ENCODE peak calls at places on chromosomes 6 and 20, in seven cellular contexts. W is heart right ventricle; C is bronchial epithelial cell; R is A549; E is uterus; I is AG09309; P is CD8-positive, alpha-beta T cell. O is an unnamed sample.
A peak's percentile ranks its signal among the peaks of the same experiment; 100 is the strongest.

GRCh38 chr20:25281541-25281991 is 33.7 kb downstream of the PYGB start:
- DNase-seq in I (no peak), W (no peak), C (no peak), R (no peak), P (no peak), E (peak; percentile 10), O (no peak)

GRCh38 chr6:42021847-42022754 is 28.2 kb upstream of the TAF8 start:
- DNase-seq in P (peak; percentile 94), E (no peak), W (no peak), R (no peak), I (no peak), C (no peak), O (no peak)

GRCh38 chr6:157216570-157216969 is 106.7 kb downstream of the TMEM242 start:
- DNase-seq in C (no peak), W (no peak), P (no peak), R (no peak), E (no peak), I (no peak), O (no peak)

GRCh38 chr20:9103955-9104354 is 35.1 kb downstream of the PLCB4 start:
- DNase-seq in C (peak; percentile 77), P (no peak), W (no peak), R (peak; percentile 42), E (no peak), I (no peak), O (no peak)

GRCh38 chr6:108170607-108171290 is 4.9 kb downstream of the NR2E1 start:
- DNase-seq in P (no peak), E (no peak), W (no peak), R (no peak), I (no peak), C (no peak), O (no peak)

GRCh38 chr6:121285041-121285440 is 49.2 kb downstream of the TBC1D32 start:
- DNase-seq in W (no peak), I (peak; percentile 58), C (peak; percentile 14), E (no peak), P (no peak), R (peak; percentile 2), O (no peak)

GRCh38 chr6:127967708-127968107 is 66.8 kb upstream of the THEMIS start:
- DNase-seq in P (peak; percentile 34), R (no peak), W (no peak), I (no peak), E (no peak), C (no peak), O (no peak)

GRCh38 chr20:14449323-14449722 is 111.9 kb upstream of the FLRT3 start:
- DNase-seq in P (no peak), W (no peak), R (no peak), C (peak; percentile 95), I (no peak), E (no peak), O (no peak)

GRCh38 chr6:158322724-158323560 is 10.7 kb downstream of the TULP4 start:
- DNase-seq in P (no peak), I (peak; percentile 37), C (peak; percentile 97), R (peak; percentile 25), W (no peak), E (no peak), O (no peak)

DNA sequence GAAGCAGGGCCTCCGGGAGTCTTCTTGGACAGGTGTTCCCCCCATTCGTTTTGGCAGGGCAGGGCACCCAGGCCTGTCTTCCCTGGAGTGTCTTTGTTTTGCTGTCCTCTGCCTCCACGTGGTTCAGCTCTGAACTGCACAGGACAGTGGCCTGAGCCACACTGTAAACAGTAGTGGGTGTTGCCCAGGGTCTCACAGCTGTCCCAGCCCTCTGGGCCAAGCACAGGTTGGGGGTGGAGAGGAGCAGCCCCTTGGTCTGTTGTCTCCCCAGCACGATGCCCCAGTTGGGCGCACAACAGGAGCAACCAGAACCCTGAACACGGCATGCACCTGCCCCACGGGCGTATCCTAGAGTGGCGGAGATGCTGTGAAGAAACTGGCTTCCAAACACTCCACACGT is 14.4 kb downstream of the CCDC167 start:
- DNase-seq in W (no peak), P (no peak), I (no peak), C (no peak), E (no peak), R (peak; percentile 19), O (no peak)
- TF ChIP-seq CTCF in W (no peak), P (no peak), I (peak; percentile 14), C (peak; percentile 40), E (no peak), R (no peak), O (no peak)

GRCh38 chr6:85672623-85673022 is 29.9 kb upstream of the SYNCRIP start:
- DNase-seq in E (no peak), W (no peak), R (no peak), C (no peak), I (no peak), P (no peak), O (no peak)

GRCh38 chr6:85673198-85674139 is 30.8 kb upstream of the SYNCRIP start:
- DNase-seq in I (no peak), P (no peak), R (no peak), W (no peak), C (no peak), E (no peak), O (no peak)

GRCh38 chr6:85675030-85675819 is 32.5 kb upstream of the SYNCRIP start:
- DNase-seq in P (no peak), E (no peak), I (no peak), W (no peak), C (peak; percentile 84), R (peak; percentile 47), O (no peak)

GRCh38 chr6:85676086-85676729 is 33.5 kb upstream of the SYNCRIP start:
- DNase-seq in R (no peak), W (no peak), P (no peak), C (peak; percentile 29), I (no peak), E (no peak), O (no peak)

DNA sequence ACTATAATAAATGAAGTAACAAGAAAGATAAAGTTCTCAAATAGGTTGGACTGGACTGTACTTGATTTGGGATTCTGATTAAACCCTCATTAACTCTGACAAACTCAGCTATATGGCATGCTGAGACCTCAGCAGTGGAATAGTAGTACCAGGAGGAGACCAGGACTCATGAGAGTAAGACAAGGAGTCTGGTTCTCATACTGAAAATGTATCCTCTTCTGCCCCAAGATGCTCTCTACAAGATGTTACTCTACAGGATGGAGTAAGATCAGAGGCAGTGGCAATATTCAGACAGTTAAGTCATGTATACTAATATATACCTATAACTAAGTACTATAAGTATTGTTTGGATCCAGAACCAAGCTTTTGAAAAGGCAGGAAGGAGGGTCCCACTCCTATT is 31.9 kb upstream of the SYNCRIP start:
- DNase-seq in C (no peak), I (no peak), E (no peak), R (no peak), W (no peak), P (no peak), O (no peak)
- H3K4me3 ChIP-seq in C (no peak overlapping the region), I (no peak overlapping the region), E (no peak overlapping the region), R (no peak overlapping the region), W (no peak overlapping the region), P (no peak overlapping the region), O (no peak overlapping the region)

DNA sequence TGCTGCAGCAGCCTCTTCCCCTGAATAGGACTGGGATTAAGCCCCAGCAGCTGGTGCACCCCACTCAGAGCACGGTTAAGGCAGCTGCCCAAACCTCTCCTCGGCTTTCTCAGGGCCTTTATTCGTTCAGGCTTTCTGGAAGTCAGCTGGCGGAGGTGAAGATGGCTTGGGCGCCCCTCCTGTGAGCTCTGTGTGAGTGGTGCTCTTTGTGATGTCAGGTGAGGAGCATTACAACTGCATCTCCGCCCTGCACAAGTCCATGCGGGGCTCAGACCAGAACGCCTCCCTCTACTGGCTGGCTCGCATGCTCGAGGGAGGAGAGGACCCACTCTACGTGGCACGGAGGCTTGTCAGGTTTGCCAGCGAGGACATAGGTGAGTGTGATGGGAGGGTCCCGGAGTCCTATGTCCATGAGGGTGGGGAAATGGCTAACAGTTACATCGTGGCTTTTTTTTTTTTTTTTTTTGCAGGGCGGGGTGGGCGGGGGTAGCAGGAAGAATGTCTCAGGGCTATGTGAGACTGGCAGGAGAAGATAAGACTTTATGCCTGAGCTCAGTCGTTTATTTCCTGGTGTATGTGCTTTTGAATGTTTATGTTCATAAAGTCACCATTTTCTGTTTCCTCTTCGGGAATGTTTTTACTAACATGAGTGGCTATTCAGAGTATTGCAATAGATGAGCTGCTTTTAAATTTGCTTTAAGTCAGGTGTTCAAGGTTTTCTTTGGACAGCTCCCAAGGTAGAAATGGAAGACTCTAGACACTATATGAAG is 18.2 kb downstream of the WRNIP1 start:
- DNase-seq in R (no peak), P (no peak), C (no peak), E (no peak), W (no peak), I (no peak), O (no peak)
- TF ChIP-seq CTCF in R (no peak), P (no peak), C (peak; percentile 4), E (no peak), W (no peak), I (no peak), O (no peak)

DNA sequence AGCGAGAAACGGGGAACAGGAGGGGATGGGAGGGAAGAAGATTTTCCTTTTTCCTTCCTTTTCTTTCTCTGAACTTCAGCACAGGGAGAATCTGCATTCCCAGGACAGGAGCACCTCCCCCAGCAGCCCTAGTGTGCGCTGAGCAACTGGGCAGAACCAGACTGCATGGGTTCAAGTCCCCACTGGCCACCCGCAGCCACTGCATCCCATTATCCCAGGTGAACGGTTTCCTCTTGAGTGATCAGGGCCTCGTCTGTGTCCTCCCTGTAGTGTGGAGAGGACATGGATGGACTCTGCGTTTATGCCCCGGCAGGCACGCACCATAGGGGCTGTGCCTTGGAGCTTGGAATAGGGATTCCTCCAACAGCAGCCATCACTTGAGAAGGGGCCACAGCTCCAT is 53.0 kb downstream of the ANKRD60 start:
- DNase-seq in C (no peak), R (no peak), P (no peak), W (no peak), E (no peak), I (no peak), O (no peak)
- H3K4me3 ChIP-seq in C (no peak overlapping the region), R (no peak overlapping the region), P (no peak overlapping the region), W (no peak overlapping the region), E (no peak overlapping the region), I (no peak overlapping the region), O (no peak overlapping the region)

DNA sequence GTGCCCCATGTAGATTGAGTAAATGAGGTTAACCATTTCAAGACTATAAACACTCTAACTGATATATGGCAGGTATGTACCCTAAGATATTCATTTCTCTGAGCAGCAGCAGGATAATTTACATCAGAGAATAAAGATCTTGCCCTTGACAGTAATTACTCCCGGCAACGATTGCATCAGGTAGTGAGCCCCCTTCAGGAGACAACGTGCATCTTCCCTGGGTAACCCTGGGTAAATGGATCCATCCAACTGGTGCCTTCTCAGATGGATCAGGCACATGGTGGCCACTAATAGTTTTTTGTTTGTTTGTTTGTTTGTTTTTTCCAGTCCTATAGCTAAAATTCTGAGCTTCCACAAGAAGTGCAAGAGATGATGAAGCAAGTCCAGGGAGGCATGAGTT is 469.4 kb upstream of the SLC35B3 start:
- DNase-seq in P (no peak), W (no peak), I (no peak), R (peak; percentile 2), E (no peak), C (no peak), O (no peak)
- TF ChIP-seq CTCF in P (no peak), W (no peak), I (no peak), R (no peak), E (no peak), C (peak; percentile 6), O (no peak)

GRCh38 chr6:34864007-34864406 is 23.8 kb downstream of the TAF11 start:
- DNase-seq in C (no peak), E (no peak), W (no peak), I (no peak), P (no peak), R (no peak), O (no peak)
- H3K4me3 ChIP-seq in C (no peak overlapping the region), E (no peak overlapping the region), W (no peak overlapping the region), I (no peak overlapping the region), P (no peak overlapping the region), R (no peak overlapping the region), O (no peak overlapping the region)

GRCh38 chr6:110618591-110619267 is 142.3 kb upstream of the SLC22A16 start:
- DNase-seq in R (peak; percentile 29), E (no peak), I (no peak), C (no peak), W (no peak), P (no peak), O (no peak)
- TF ChIP-seq CTCF in R (peak; percentile 27), E (no peak), I (peak; percentile 38), C (no peak), W (peak; percentile 36), P (no peak), O (no peak)

O was measured in lower leg skin.